ENCODE peak calls at places on chromosomes 11 and 22, in five cellular contexts. R is pancreas, M is kidney, I is dorsolateral prefrontal cortex, J is IMR-90. P is an unnamed sample.

GRCh38 chr22:11066458-11067285 is 4461.3 kb upstream of the OR11H1 start:
- DNase-seq in J (no peak), M (peak; percentile 88), I (peak; percentile 37), R (peak; percentile 90), P (no peak)

GRCh38 chr11:1231396-1232327 is 8.8 kb downstream of the MUC5B start:
- DNase-seq in I (no peak), J (no peak), R (no peak), M (peak; percentile 62), P (no peak)

GRCh38 chr22:38843716-38844660 is at the start of gene NPTXR:
- DNase-seq in M (no peak), I (peak; percentile 68), R (peak; percentile 87), J (peak; percentile 31), P (no peak)

GRCh38 chr22:31103111-31103510 is 4.3 kb downstream of the SELENOM start:
- DNase-seq in J (no peak), I (no peak), R (no peak), M (no peak), P (no peak)

GRCh38 chr22:45511847-45512261 is 9.2 kb downstream of the FBLN1 start:
- DNase-seq in I (no peak), J (peak; percentile 93), R (peak; percentile 12), M (peak; percentile 90), P (peak; percentile 92)

GRCh38 chr22:44669725-44670027 is 32.3 kb upstream of the PRR5 start:
- DNase-seq in R (no peak), M (peak; percentile 67), I (no peak), J (peak; percentile 37), P (no peak)

GRCh38 chr11:60870276-60870675 is 2.9 kb downstream of the ZP1 start:
- DNase-seq in R (no peak), I (no peak), M (no peak), J (no peak), P (no peak)

GRCh38 chr11:102157219-102157618 is 47.0 kb downstream of the YAP1 start:
- DNase-seq in M (no peak), J (peak; percentile 85), I (no peak), R (no peak), P (peak; percentile 61)

GRCh38 chr11:110712643-110713468 is 619 bp upstream of the ARHGAP20 start:
- DNase-seq in R (peak; percentile 83), J (peak; percentile 52), I (peak; percentile 58), M (peak; percentile 55), P (peak; percentile 60)

GRCh38 chr22:20420157-20420842 is 17.3 kb downstream of the SCARF2 start:
- DNase-seq in M (no peak), I (no peak), J (no peak), R (no peak), P (no peak)

GRCh38 chr11:21552910-21553309 is 640.0 kb upstream of the ANO5 start:
- DNase-seq in M (no peak), I (no peak), R (no peak), J (no peak), P (no peak)

GRCh38 chr11:126112547-126112946 is 49.9 kb upstream of the CDON start:
- DNase-seq in J (no peak), M (no peak), R (no peak), I (no peak), P (peak; percentile 26)

GRCh38 chr11:60428517-60428916 is 855 bp upstream of the MS4A5 start:
- DNase-seq in R (no peak), J (no peak), I (no peak), M (no peak), P (no peak)

GRCh38 chr11:1839924-1840779 is 1.4 kb downstream of the TNNI2 start:
- DNase-seq in R (peak; percentile 79), I (no peak), M (peak; percentile 82), J (no peak), P (no peak)

GRCh38 chr22:39138357-39138997 is 14.0 kb downstream of the CBX7 start:
- DNase-seq in I (no peak), J (no peak), R (no peak), M (no peak), P (no peak)

GRCh38 chr11:110858556-110858921 is 146.3 kb upstream of the ARHGAP20 start:
- DNase-seq in J (no peak), M (peak; percentile 92), R (no peak), I (no peak), P (peak; percentile 65)

GRCh38 chr22:39343259-39344045 is 6.3 kb upstream of the SYNGR1 start:
- DNase-seq in I (peak; percentile 78), M (no peak), R (peak; percentile 81), J (peak; percentile 58), P (peak; percentile 55)

GRCh38 chr11:117071344-117071787 is 26.9 kb downstream of the SIK3 start:
- DNase-seq in I (no peak), J (no peak), R (no peak), M (no peak), P (no peak)

GRCh38 chr11:73072935-73073481 is 69.1 kb downstream of the FCHSD2 start:
- DNase-seq in J (peak; percentile 12), R (no peak), M (no peak), I (no peak), P (peak; percentile 31)

GRCh38 chr11:125621995-125622394 is 3.0 kb upstream of the CHEK1 start:
- DNase-seq in M (no peak), I (no peak), R (no peak), J (peak; percentile 77), P (peak; percentile 40)

GRCh38 chr11:126127898-126128297 is 65.2 kb upstream of the CDON start:
- DNase-seq in R (no peak), I (no peak), J (no peak), M (peak; percentile 21), P (no peak)

GRCh38 chr11:113577356-113578163 is 102.4 kb upstream of the DRD2 start:
- DNase-seq in J (no peak), R (no peak), I (no peak), M (peak; percentile 78), P (no peak)

GRCh38 chr11:69253028-69253427 is 40.9 kb upstream of the MYEOV start:
- DNase-seq in J (peak; percentile 73), I (no peak), R (no peak), M (no peak), P (peak; percentile 37)

GRCh38 chr11:27524155-27524554 is 17.6 kb upstream of the LIN7C start:
- DNase-seq in J (peak; percentile 66), I (no peak), R (no peak), M (no peak), P (peak; percentile 35)

GRCh38 chr11:8328848-8329330 is 65.2 kb upstream of the LMO1 start:
- DNase-seq in M (peak; percentile 92), I (peak; percentile 81), J (peak; percentile 75), R (peak; percentile 89), P (peak; percentile 78)

GRCh38 chr11:85759915-85760314 is 51.0 kb downstream of the SYTL2 start:
- DNase-seq in J (peak; percentile 94), R (no peak), M (no peak), I (no peak), P (peak; percentile 90)

GRCh38 chr11:126339866-126340434 is 15.5 kb upstream of the ST3GAL4 start:
- DNase-seq in R (no peak), J (peak; percentile 62), I (no peak), M (peak; percentile 91), P (no peak)

GRCh38 chr11:17812286-17813187 is 78.0 kb downstream of the KCNC1 start:
- DNase-seq in R (no peak), J (no peak), M (no peak), I (no peak), P (no peak)

GRCh38 chr11:104076455-104076854 is 40.0 kb downstream of the DDI1 start:
- DNase-seq in M (no peak), R (no peak), J (no peak), I (no peak), P (no peak)

GRCh38 chr22:45418056-45418769 is 4.7 kb downstream of the RIBC2 start:
- DNase-seq in J (no peak), I (no peak), M (peak; percentile 35), R (no peak), P (no peak)

GRCh38 chr22:27588915-27589314 is 212.6 kb downstream of the MN1 start:
- DNase-seq in J (no peak), M (no peak), R (no peak), I (no peak), P (no peak)

DNA sequence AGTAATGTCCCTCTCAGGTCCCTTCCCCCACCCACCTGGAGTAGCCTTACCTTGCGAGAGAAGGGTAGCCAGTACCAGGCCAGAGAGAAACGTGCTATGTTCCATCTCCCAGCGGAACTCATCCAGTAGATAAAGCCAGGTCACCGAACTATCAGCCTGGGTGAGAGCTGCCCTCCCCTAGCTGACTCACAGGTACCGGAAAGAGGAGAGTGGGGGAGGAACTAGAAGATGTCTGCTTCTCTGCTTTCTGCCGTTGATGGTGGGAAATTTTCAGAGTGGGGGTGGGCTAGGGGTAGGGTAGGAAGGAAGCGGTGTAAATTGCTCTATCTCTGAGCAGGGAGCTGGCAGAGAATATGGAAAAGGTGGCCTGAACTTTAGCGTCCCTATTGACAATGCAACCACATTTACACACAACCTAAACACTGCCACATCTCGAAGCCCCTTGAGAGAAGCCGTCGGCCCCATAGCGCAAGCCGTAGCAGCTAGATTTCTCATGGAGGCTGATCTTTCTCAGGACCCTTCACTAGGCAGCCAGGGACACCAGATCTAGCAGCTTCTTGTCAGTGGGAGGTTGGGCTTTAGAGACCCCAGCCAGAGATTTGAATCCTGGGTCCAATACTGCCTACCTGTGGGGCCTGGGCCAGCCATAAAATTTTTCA is at the start of gene CD3D:
- DNase-seq in J (no peak), M (no peak), R (no peak), I (no peak), P (no peak)
- H3K4me3 ChIP-seq in J (no peak within 1 kb of the TSS), M (no peak within 1 kb of the TSS), R (no peak within 1 kb of the TSS), I (no peak within 1 kb of the TSS), P (no peak within 1 kb of the TSS)

DNA sequence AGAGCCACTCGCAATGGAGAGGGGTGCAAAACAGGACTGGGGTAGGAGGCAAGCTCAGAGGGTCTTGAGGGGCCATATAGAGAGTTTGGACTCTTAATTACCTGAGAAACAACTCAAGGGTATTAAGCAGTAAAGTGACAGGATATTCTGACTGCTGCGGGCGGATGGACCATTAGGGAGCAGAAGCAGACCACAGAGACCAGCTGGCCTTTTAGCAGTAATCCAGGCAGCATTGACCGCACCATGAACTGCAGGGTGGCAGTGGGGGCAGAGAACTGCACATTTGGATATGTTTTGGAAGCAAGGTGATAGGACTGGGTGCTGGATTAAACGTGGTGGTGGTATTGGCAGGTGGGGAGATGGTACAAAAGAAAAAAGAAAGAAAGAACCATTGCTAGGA is 125.3 kb downstream of the DBX1 start:
- DNase-seq in R (no peak), J (no peak), M (no peak), I (no peak), P (no peak)
- H3K4me3 ChIP-seq in R (no peak overlapping the region), J (no peak overlapping the region), M (no peak overlapping the region), I (no peak overlapping the region), P (no peak overlapping the region)

DNA sequence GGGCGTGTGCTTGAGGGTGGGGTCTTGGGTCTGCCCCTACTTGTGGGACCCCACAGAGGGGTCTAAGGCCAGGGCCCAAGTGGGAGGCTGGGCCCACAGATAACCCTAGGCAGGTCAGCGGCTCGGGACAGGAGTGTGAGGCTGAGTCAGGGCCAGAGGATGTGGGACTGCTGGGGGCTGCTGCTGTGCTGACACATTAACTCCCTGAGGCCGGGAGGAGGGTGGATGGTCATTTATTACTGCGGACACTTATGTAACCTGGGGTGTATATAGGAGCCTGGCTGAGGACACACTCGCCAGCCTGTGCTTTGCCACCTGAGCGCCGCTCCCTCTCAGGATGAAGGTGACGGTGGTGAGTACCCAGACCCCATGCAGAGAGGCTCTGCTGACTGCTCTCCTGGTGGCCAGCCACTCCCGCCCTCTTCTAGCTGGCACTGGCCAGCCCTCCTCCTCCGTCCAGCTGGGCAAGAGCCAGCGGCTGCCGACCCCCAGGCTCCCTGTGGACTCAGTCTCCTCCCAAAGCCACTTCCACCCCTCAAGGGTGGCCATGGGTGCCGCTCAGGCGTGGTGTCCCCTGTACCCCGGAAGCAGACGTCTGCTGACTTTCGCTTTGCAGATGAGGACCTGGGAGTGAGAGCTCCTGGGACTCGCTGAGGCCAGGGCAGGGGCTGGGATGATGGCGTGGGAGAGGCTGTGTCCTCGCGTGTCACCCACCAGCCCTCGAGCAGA is at the start of gene MIOX:
- DNase-seq in M (peak; percentile 73), J (no peak), I (no peak), R (peak; percentile 51), P (no peak)
- H3K4me3 ChIP-seq in M (peak within 1 kb of the TSS; percentile 69), J (no peak within 1 kb of the TSS), I (no peak within 1 kb of the TSS), R (no peak within 1 kb of the TSS), P (no peak within 1 kb of the TSS)

GRCh38 chr22:18057568-18058209 is 20.1 kb upstream of the PEX26 start:
- DNase-seq in R (no peak), I (peak; percentile 67), J (peak; percentile 100), M (no peak), P (peak; percentile 98)
- H3K4me3 ChIP-seq in R (no peak overlapping the region), I (no peak overlapping the region), J (no peak overlapping the region), M (no peak overlapping the region), P (no peak overlapping the region)

P was measured in astrocyte of the spinal cord.